ENCODE peak calls at places on chromosomes 2 and 18, in ten cellular contexts. X, C, K, W, Q, U, N, V, I and P are unnamed samples. For H3K4me1, the result is how much of the 10 kb centered on the place peaks cover.

GRCh38 chr18:32439802-32440201 is 30.9 kb downstream of the GAREM1 start:
- DNase-seq in X (no peak), C (peak), K (no peak), W (no peak), Q (no peak), U (no peak), N (no peak), V (no peak), I (no peak), P (no peak)

GRCh38 chr2:222848862-222849261 is 12.0 kb upstream of the ACSL3 start:
- DNase-seq in X (no peak), C (no peak), K (no peak), W (no peak), Q (no peak), U (no peak), N (no peak), V (no peak), I (no peak), P (no peak)

GRCh38 chr18:67935638-67936037 is 419.1 kb upstream of the DSEL start:
- DNase-seq in X (no peak), C (no peak), K (no peak), W (no peak), Q (no peak), U (no peak), N (no peak), V (no peak), I (no peak), P (no peak)

GRCh38 chr2:55585451-55586079 is 31.9 kb downstream of the PPP4R3B start:
- DNase-seq in X (peak), C (peak), K (no peak), W (no peak), Q (no peak), U (no peak), N (no peak), V (peak), I (no peak), P (no peak)

GRCh38 chr2:3266727-3267548 is 110.7 kb downstream of the EIPR1 start:
- DNase-seq in X (no peak), C (no peak), K (peak), W (no peak), Q (no peak), U (no peak), N (no peak), V (no peak), I (no peak), P (no peak)

GRCh38 chr2:62423235-62423634 is 82.8 kb downstream of the TMEM17 start:
- DNase-seq in X (peak), C (peak), K (no peak), W (no peak), Q (no peak), U (no peak), N (no peak), V (no peak), I (no peak), P (no peak)

GRCh38 chr2:70935468-70936164 is at the start of gene ATP6V1B1:
- DNase-seq in X (no peak), C (no peak), K (no peak), W (no peak), Q (no peak), U (no peak), N (peak), V (no peak), I (no peak), P (no peak)

GRCh38 chr2:72914226-72915075 is 2.9 kb upstream of the EMX1 start:
- DNase-seq in X (no peak), C (no peak), K (no peak), W (no peak), Q (no peak), U (no peak), N (no peak), V (no peak), I (no peak), P (no peak)

GRCh38 chr2:203648273-203648672 is 58.2 kb upstream of the CD28 start:
- DNase-seq in X (peak), C (peak), K (no peak), W (no peak), Q (no peak), U (no peak), N (no peak), V (peak), I (no peak), P (no peak)

GRCh38 chr2:143850084-143850483 is 669.8 kb downstream of the ZEB2 start:
- DNase-seq in X (no peak), C (no peak), K (no peak), W (no peak), Q (no peak), U (no peak), N (no peak), V (no peak), I (no peak), P (no peak)

GRCh38 chr2:168120310-168120709 is 127.1 kb downstream of the STK39 start:
- DNase-seq in X (no peak), C (no peak), K (no peak), W (no peak), Q (no peak), U (no peak), N (no peak), V (no peak), I (no peak), P (no peak)

GRCh38 chr2:188678921-188679320 is 295.3 kb upstream of the COL3A1 start:
- DNase-seq in X (peak), C (peak), K (no peak), W (no peak), Q (no peak), U (no peak), N (no peak), V (peak), I (no peak), P (no peak)

GRCh38 chr2:240209493-240209892 is 69.0 kb upstream of the OTOS start:
- DNase-seq in X (no peak), C (no peak), K (peak), W (no peak), Q (no peak), U (no peak), N (no peak), V (no peak), I (no peak), P (no peak)

GRCh38 chr2:177998006-177998405 is 74.6 kb downstream of the PDE11A start:
- DNase-seq in X (peak), C (peak), K (no peak), W (no peak), Q (no peak), U (no peak), N (no peak), V (peak), I (no peak), P (no peak)

GRCh38 chr2:147440694-147441093 is 404.1 kb upstream of the ACVR2A start:
- DNase-seq in X (no peak), C (no peak), K (no peak), W (no peak), Q (no peak), U (no peak), N (no peak), V (no peak), I (no peak), P (no peak)

GRCh38 chr2:197306691-197307030 is 3.9 kb downstream of the ANKRD44 start:
- DNase-seq in X (peak), C (no peak), K (no peak), W (no peak), Q (peak), U (peak), N (peak), V (no peak), I (peak), P (no peak)

GRCh38 chr18:62324917-62325805 is at the start of gene TNFRSF11A:
- DNase-seq in X (peak), C (peak), K (peak), W (no peak), Q (peak), U (no peak), N (peak), V (peak), I (peak), P (no peak)

GRCh38 chr2:232772540-232772939 is 3.8 kb downstream of the KCNJ13 start:
- DNase-seq in X (no peak), C (no peak), K (no peak), W (no peak), Q (no peak), U (no peak), N (no peak), V (no peak), I (no peak), P (no peak)

GRCh38 chr2:21175895-21176646 is 52.3 kb downstream of the TDRD15 start:
- DNase-seq in X (no peak), C (no peak), K (no peak), W (no peak), Q (no peak), U (no peak), N (no peak), V (peak), I (no peak), P (no peak)

GRCh38 chr2:168009900-168010299 is 237.5 kb downstream of the STK39 start:
- DNase-seq in X (no peak), C (no peak), K (no peak), W (no peak), Q (no peak), U (no peak), N (no peak), V (no peak), I (no peak), P (no peak)

GRCh38 chr18:31739651-31740050 is 21.0 kb downstream of the SLC25A52 start:
- DNase-seq in X (no peak), C (no peak), K (no peak), W (no peak), Q (no peak), U (no peak), N (no peak), V (no peak), I (no peak), P (no peak)

GRCh38 chr2:64108842-64109241 is 35.4 kb downstream of the PELI1 start:
- DNase-seq in X (no peak), C (no peak), K (no peak), W (no peak), Q (no peak), U (no peak), N (no peak), V (no peak), I (no peak), P (no peak)
- H3K4me1 ChIP-seq in X (under half), C (under half), K (under half), W (under half), Q (under half), U (under half), N (under half), V (under half), I (under half), P (under half)

DNA sequence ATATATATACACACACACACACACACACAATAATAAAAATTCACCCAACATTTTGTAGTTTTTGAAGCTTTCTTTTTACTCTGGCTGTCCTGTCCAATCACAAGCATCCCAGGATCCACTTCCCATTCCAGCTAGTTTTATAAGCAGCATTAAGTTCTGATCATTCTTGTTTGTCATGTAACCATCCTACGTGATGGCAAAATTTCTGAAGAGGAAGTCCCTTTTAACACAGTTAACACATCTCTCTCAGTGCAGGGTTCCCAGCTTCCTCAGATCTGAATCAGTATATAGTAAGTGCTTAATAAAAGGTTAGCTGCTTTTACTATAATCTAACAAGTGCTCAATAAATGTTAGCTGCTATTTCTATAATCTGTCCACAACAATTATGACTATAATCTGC is 26.4 kb downstream of the MYOM1 start:
- DNase-seq in X (no peak), C (no peak), K (no peak), W (no peak), Q (no peak), U (no peak), N (no peak), V (no peak), I (no peak), P (no peak)
- H3K4me1 ChIP-seq in X (under half), C (under half), K (under half), W (under half), Q (under half), U (under half), N (under half), V (under half), I (half or more), P (under half)

DNA sequence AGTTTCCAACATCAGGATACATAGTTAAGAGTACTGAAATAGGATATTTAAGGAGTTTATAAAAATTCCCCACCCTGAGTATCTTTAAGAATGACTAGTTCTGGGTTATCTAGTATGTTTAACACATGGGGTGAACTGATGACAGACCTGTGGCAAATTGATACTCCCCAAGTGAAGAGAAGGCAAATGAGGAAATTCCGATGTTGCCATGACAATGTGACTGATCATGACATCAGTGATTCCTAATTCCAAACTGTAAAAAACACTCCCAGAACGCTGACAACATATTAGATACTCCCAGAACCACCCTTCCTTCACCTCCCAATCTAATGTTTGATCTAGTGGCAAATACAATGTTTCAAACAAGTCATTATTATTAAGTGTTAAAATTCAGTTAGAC is 77.6 kb downstream of the RBMS1 start:
- DNase-seq in X (peak), C (no peak), K (no peak), W (no peak), Q (no peak), U (no peak), N (no peak), V (peak), I (no peak), P (no peak)
- H3K4me1 ChIP-seq in X (half or more), C (half or more), K (under half), W (under half), Q (under half), U (under half), N (under half), V (half or more), I (under half), P (under half)

DNA sequence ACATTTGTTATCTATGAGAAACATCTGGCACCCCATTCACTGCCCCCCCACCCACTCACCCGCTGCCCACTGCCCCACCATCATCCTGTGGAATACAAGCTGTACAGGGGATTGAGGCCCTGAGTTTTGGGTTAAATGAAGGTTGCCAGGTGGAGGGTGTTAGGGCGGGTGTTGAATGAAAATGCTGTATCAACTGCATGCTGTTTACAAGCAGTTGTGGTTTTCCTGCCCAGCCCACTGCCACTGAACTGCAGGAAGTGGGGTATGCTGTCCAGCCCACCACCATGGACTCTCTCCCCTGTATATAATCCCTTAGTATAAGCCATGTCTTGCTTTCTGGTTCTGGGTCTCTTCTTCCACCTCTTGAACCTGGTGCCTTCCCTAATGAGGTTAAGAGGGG is 481.9 kb downstream of the METTL4 start:
- DNase-seq in X (no peak), C (no peak), K (no peak), W (no peak), Q (no peak), U (no peak), N (no peak), V (no peak), I (no peak), P (no peak)
- H3K4me1 ChIP-seq in X (under half), C (under half), K (under half), W (under half), Q (under half), U (under half), N (under half), V (under half), I (under half), P (under half)

GRCh38 chr2:119430023-119430498 is 1.6 kb upstream of the TMEM37 start:
- DNase-seq in X (no peak), C (no peak), K (no peak), W (no peak), Q (no peak), U (no peak), N (no peak), V (no peak), I (no peak), P (no peak)
- H3K4me1 ChIP-seq in X (under half), C (half or more), K (under half), W (under half), Q (under half), U (under half), N (under half), V (half or more), I (under half), P (under half)

DNA sequence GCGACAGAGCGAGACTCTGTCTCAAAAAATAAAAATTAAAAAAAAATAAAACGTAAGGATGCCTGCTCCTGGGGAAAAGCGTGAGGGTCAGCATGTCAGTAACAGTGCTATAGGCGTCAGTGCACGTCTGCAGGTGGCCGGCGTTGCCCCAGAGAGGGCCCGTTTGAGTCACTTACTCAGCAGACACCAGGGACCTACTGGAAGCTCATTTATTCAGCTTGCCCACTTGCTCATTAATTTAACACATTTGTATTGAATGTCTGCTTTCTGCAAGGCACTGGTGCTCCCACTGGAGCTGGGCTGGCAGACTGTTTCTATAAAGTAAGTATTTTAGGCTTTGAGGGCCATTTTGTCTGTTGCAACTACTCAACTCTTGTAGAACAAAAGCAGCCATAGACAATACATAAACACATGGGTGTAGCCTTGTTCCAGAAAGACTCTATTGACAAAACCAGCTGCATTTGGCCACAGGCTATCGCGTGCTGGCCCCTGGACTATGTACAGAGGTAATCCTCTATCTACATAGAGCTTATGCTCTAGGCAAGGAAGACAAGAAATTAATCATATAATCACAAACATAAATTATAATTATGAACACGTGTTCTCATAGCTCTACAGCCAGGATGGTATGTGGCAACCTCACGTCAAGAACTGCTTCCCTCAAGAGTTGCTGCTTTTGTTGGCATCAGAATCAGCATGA is 73.2 kb downstream of the KLHL29 start:
- DNase-seq in X (no peak), C (no peak), K (no peak), W (no peak), Q (no peak), U (no peak), N (no peak), V (no peak), I (no peak), P (no peak)
- H3K4me1 ChIP-seq in X (under half), C (under half), K (under half), W (under half), Q (under half), U (under half), N (under half), V (under half), I (under half), P (under half)

GRCh38 chr2:172438064-172438421 is 10.7 kb downstream of the ITGA6 start:
- DNase-seq in X (peak), C (peak), K (no peak), W (no peak), Q (no peak), U (no peak), N (no peak), V (no peak), I (no peak), P (no peak)

GRCh38 chr2:172439509-172439860 is 12.1 kb downstream of the ITGA6 start:
- DNase-seq in X (no peak), C (no peak), K (no peak), W (no peak), Q (no peak), U (no peak), N (no peak), V (no peak), I (no peak), P (no peak)

GRCh38 chr2:172438741-172439508 is 11.5 kb downstream of the ITGA6 start:
- DNase-seq in X (peak), C (peak), K (no peak), W (no peak), Q (no peak), U (no peak), N (no peak), V (peak), I (no peak), P (no peak)

GRCh38 chr2:172440795-172441194 is 13.4 kb downstream of the ITGA6 start:
- DNase-seq in X (no peak), C (peak), K (no peak), W (no peak), Q (no peak), U (no peak), N (no peak), V (no peak), I (no peak), P (no peak)

GRCh38 chr2:172439911-172440310 is 12.5 kb downstream of the ITGA6 start:
- DNase-seq in X (no peak), C (no peak), K (no peak), W (no peak), Q (no peak), U (no peak), N (no peak), V (no peak), I (no peak), P (no peak)
- H3K4me1 ChIP-seq in X (under half), C (half or more), K (half or more), W (half or more), Q (half or more), U (under half), N (under half), V (under half), I (half or more), P (under half)

DNA sequence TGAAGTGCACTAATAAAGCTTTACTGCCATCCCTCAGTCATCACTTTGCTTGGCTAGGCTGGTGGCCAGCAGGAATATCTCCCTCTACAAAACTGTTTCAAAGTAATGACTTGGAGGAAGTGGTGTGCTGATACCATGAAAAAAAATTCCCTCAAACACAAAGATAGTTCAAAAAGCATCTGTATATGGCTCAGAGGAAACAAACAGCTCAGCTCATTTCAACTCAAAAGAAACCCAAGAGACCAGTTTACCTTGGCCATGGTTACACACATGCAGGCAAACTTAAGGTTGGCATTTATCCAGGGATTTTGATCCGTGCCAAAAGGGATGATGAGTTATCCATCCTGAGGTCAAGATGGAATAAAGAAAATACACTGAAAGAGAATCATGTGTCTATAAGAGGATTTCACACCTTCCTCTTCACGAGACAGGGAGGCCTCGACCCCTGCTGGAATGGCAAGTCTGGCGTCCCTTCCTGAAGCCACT is 18.4 kb upstream of the WIPF1 start:
- DNase-seq in X (peak), C (peak), K (no peak), W (no peak), Q (no peak), U (no peak), N (no peak), V (peak), I (no peak), P (no peak)
- H3K4me1 ChIP-seq in X (half or more), C (half or more), K (half or more), W (under half), Q (half or more), U (under half), N (under half), V (under half), I (under half), P (under half)

DNA sequence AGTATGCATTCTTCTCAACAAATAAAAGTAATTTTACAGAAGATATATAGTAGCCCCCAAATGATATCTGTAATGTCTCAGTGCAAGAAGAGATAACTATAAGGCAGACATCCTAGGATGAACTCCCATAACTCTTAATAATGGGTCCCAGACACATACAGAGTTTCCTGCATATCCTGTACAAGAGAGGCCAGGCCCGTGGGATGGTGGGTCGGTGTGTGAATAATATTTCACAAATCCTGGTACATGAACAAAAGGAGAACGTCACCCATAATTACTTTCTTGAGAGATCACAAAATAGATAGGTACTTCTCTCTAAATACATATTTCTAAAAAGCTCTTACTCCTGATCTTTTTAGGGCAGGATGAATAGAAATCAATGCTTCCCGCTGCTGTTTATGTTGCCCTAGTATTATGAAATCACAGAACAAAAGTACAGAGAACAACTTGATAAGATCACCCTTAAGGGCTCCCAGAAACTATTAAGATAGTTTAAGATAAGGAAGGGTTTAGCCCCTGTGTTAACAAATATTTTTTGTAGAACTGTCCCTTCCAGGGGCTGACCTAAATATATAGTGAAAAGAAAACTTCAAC is 5.4 kb downstream of the IRS1 start:
- DNase-seq in X (peak), C (no peak), K (no peak), W (no peak), Q (no peak), U (no peak), N (no peak), V (peak), I (no peak), P (no peak)
- H3K4me1 ChIP-seq in X (under half), C (half or more), K (under half), W (under half), Q (under half), U (under half), N (under half), V (half or more), I (half or more), P (under half)